ENCODE peak calls at places on chromosome 10, in six cellular contexts. T, Y, L, H, O and C are unnamed samples.

GRCh38 chr10:101683226-101683625 is 11.7 kb downstream of the FBXW4 start:
- DNase-seq in Y (no peak), O (no peak), H (no peak), L (no peak), T (no peak), C (no peak)

GRCh38 chr10:50582061-50582460 is 41.7 kb downstream of the SGMS1 start:
- DNase-seq in Y (no peak), O (no peak), T (no peak), H (no peak), L (no peak), C (no peak)

GRCh38 chr10:113665806-113666354 is 2.0 kb upstream of the NRAP start:
- DNase-seq in Y (no peak), O (no peak), H (no peak), L (no peak), T (no peak), C (no peak)

GRCh38 chr10:42876476-42876875 is 93.9 kb downstream of the BMS1 start:
- DNase-seq in O (no peak), L (no peak), T (no peak), Y (no peak), H (no peak), C (no peak)

GRCh38 chr10:72099054-72099921 is 10.9 kb upstream of the SPOCK2 start:
- DNase-seq in T (no peak), H (no peak), Y (no peak), O (no peak), L (no peak), C (no peak)

GRCh38 chr10:91137822-91138221 is 82.6 kb upstream of the PCGF5 start:
- DNase-seq in Y (no peak), L (no peak), H (no peak), O (no peak), T (no peak), C (no peak)

GRCh38 chr10:90800232-90800796 is 57.5 kb downstream of the HTR7 start:
- DNase-seq in L (no peak), T (no peak), H (no peak), O (no peak), Y (no peak), C (no peak)

GRCh38 chr10:122331100-122331499 is 43.4 kb upstream of the PLEKHA1 start:
- DNase-seq in L (no peak), O (no peak), H (no peak), T (no peak), Y (no peak), C (no peak)

GRCh38 chr10:86685893-86686632 is 17.8 kb downstream of the LDB3 start:
- DNase-seq in O (no peak), T (no peak), H (no peak), Y (no peak), L (no peak), C (no peak)

GRCh38 chr10:86376852-86377796 is 10.5 kb upstream of the GRID1 start:
- DNase-seq in O (peak; percentile 74), Y (peak; percentile 84), L (peak; percentile 59), T (no peak), H (peak; percentile 56), C (no peak)

GRCh38 chr10:72924351-72924750 is 30.3 kb downstream of the PLA2G12B start:
- DNase-seq in Y (no peak), T (no peak), L (no peak), H (no peak), O (no peak), C (no peak)

GRCh38 chr10:72107325-72108003 is 19.1 kb upstream of the SPOCK2 start:
- DNase-seq in H (no peak), Y (no peak), T (no peak), L (no peak), O (no peak), C (no peak)

GRCh38 chr10:79939969-79940368 is 8.9 kb downstream of the SFTPD start:
- DNase-seq in H (no peak), Y (no peak), L (no peak), T (no peak), O (no peak), C (no peak)

GRCh38 chr10:69449841-69450240 is 1.4 kb upstream of the TSPAN15 start:
- DNase-seq in L (no peak), H (no peak), Y (peak; percentile 44), T (peak; percentile 60), O (no peak), C (no peak)

GRCh38 chr10:77571490-77571889 is 66.1 kb downstream of the KCNMA1 start:
- DNase-seq in Y (no peak), H (no peak), L (no peak), O (no peak), T (no peak), C (no peak)

GRCh38 chr10:114874827-114875541 is 53.4 kb downstream of the FHIP2A start:
- DNase-seq in L (no peak), H (peak; percentile 43), Y (no peak), O (no peak), T (no peak), C (no peak)

GRCh38 chr10:86252051-86252450 is 114.5 kb downstream of the GRID1 start:
- DNase-seq in O (no peak), H (no peak), Y (no peak), L (no peak), T (no peak), C (no peak)

GRCh38 chr10:74289956-74290355 is 138.9 kb downstream of the ADK start:
- DNase-seq in L (no peak), O (no peak), H (no peak), Y (no peak), T (no peak), C (no peak)

GRCh38 chr10:114963908-114964307 is 25.9 kb downstream of the TRUB1 start:
- DNase-seq in T (no peak), H (no peak), O (no peak), Y (no peak), L (no peak), C (no peak)

GRCh38 chr10:128629111-128630096 is 503.2 kb upstream of the MKI67 start:
- DNase-seq in H (no peak), Y (no peak), O (no peak), L (no peak), T (no peak), C (no peak)

GRCh38 chr10:47026301-47027107 is 115.3 kb downstream of the PTPN20 start:
- DNase-seq in O (no peak), Y (no peak), L (no peak), H (no peak), T (no peak), C (no peak)

GRCh38 chr10:49518982-49519578 is 19.8 kb downstream of the ERCC6 start:
- DNase-seq in T (no peak), L (no peak), H (no peak), O (no peak), Y (peak; percentile 18), C (no peak)

GRCh38 chr10:126133906-126134703 is 237.7 kb downstream of the FANK1 start:
- DNase-seq in T (no peak), L (no peak), H (no peak), Y (no peak), O (no peak), C (no peak)

GRCh38 chr10:11798862-11799735 is 24.1 kb upstream of the PROSER2 start:
- DNase-seq in Y (no peak), O (no peak), T (no peak), L (no peak), H (peak; percentile 36), C (no peak)

GRCh38 chr10:44958196-44958896 is 1.3 kb upstream of the RASSF4 start:
- DNase-seq in T (no peak), O (no peak), H (no peak), Y (no peak), L (no peak), C (no peak)

GRCh38 chr10:10596256-10596655 is 421.4 kb upstream of the CELF2 start:
- DNase-seq in T (no peak), O (no peak), L (no peak), Y (no peak), H (no peak), C (no peak)

GRCh38 chr10:48343871-48344598 is 37.6 kb downstream of the MAPK8 start:
- DNase-seq in L (no peak), T (no peak), H (no peak), Y (no peak), O (no peak), C (no peak)

GRCh38 chr10:106661133-106661766 is 503.3 kb downstream of the SORCS1 start:
- DNase-seq in T (no peak), H (no peak), L (no peak), O (no peak), Y (no peak), C (no peak)

GRCh38 chr10:110460111-110460809 is 37.4 kb upstream of the DUSP5 start:
- DNase-seq in O (peak; percentile 34), Y (peak; percentile 63), H (peak; percentile 46), T (no peak), L (no peak), C (no peak)

GRCh38 chr10:128466831-128467371 is 340.7 kb upstream of the MKI67 start:
- DNase-seq in Y (no peak), H (no peak), L (no peak), O (no peak), T (no peak), C (no peak)

GRCh38 chr10:131579251-131580071 is 267.9 kb upstream of the TCERG1L start:
- DNase-seq in T (no peak), O (no peak), H (no peak), Y (no peak), L (no peak), C (no peak)

GRCh38 chr10:86644412-86645110 is 9.8 kb upstream of the OPN4 start:
- DNase-seq in L (no peak), H (no peak), Y (no peak), T (no peak), O (no peak), C (no peak)

GRCh38 chr10:8444630-8445029 is 390.1 kb downstream of the GATA3 start:
- DNase-seq in L (no peak), Y (peak; percentile 60), T (no peak), H (no peak), O (no peak), C (no peak)

GRCh38 chr10:114044251-114045070 is 795 bp downstream of the ADRB1 start:
- DNase-seq in L (no peak), H (no peak), T (no peak), Y (no peak), O (peak; percentile 45), C (no peak)

GRCh38 chr10:111083222-111084095 is 6.6 kb downstream of the ADRA2A start:
- DNase-seq in L (no peak), O (no peak), T (no peak), H (no peak), Y (no peak), C (no peak)

GRCh38 chr10:110002801-110003523 is 4.8 kb upstream of the ADD3 start:
- DNase-seq in O (no peak), H (no peak), L (no peak), T (no peak), Y (no peak), C (no peak)

GRCh38 chr10:115092555-115093285 is 445 bp upstream of the ATRNL1 start:
- DNase-seq in Y (peak; percentile 34), T (no peak), L (no peak), H (no peak), O (no peak), C (no peak)

GRCh38 chr10:56085376-56085775 is 275.7 kb downstream of the ZWINT start:
- DNase-seq in L (no peak), H (no peak), T (no peak), O (no peak), Y (no peak), C (no peak)

GRCh38 chr10:60335708-60336107 is 54.0 kb downstream of the ANK3 start:
- DNase-seq in Y (no peak), H (no peak), L (no peak), T (no peak), O (no peak), C (no peak)